ENCODE peak calls at places on chromosomes 6 and 20, in seven cellular contexts. K is sigmoid colon; S is heart left ventricle; O is naive thymus-derived CD8-positive, alpha-beta T cell; I is H9; R is activated T-cell treated with anti-CD3 and anti-CD28 coated beads, Interleukin-2, amount 50 U/mL, for 72 hours; Z is COR-L47. A is an unnamed sample.

GRCh38 chr6:946546-946945 is 253.6 kb upstream of the EXOC2 start:
- DNase-seq in K (no peak), S (no peak), O (no peak), I (no peak), R (no peak), Z (no peak), A (no peak)

GRCh38 chr6:3631862-3632261 is 119.7 kb downstream of the PXDC1 start:
- DNase-seq in K (no peak), S (no peak), O (no peak), I (no peak), R (no peak), Z (no peak), A (no peak)

GRCh38 chr20:11173936-11174335 is 500.1 kb upstream of the JAG1 start:
- DNase-seq in K (no peak), S (no peak), O (no peak), I (no peak), R (no peak), Z (no peak), A (no peak)

GRCh38 chr6:105015482-105015881 is 58.6 kb downstream of the LIN28B start:
- DNase-seq in K (no peak), S (no peak), O (no peak), I (no peak), R (no peak), Z (no peak), A (no peak)

GRCh38 chr6:127484207-127484858 is 25.1 kb upstream of the KIAA0408 start:
- DNase-seq in K (no peak), S (no peak), O (no peak), I (no peak), R (no peak), Z (no peak), A (no peak)

GRCh38 chr6:119313937-119314893 is 35.3 kb downstream of the MAN1A1 start:
- DNase-seq in K (no peak), S (no peak), O (no peak), I (no peak), R (peak; percentile 70), Z (no peak), A (no peak)

GRCh38 chr6:53347250-53347920 is 1.4 kb downstream of the ELOVL5 start:
- DNase-seq in K (no peak), S (no peak), O (no peak), I (no peak), R (no peak), Z (no peak), A (no peak)

GRCh38 chr6:126513198-126513597 is 173.3 kb downstream of the CENPW start:
- DNase-seq in K (no peak), S (no peak), O (no peak), I (no peak), R (no peak), Z (no peak), A (no peak)

GRCh38 chr6:44052419-44053011 is 74.7 kb downstream of the MRPL14 start:
- DNase-seq in K (peak; percentile 78), S (no peak), O (peak; percentile 36), I (peak; percentile 57), R (no peak), Z (no peak), A (no peak)

GRCh38 chr6:129719692-129720091 is 9.7 kb upstream of the ARHGAP18 start:
- DNase-seq in K (no peak), S (no peak), O (no peak), I (no peak), R (no peak), Z (no peak), A (no peak)

GRCh38 chr6:83199865-83200230 is 6.7 kb downstream of the RWDD2A start:
- DNase-seq in K (no peak), S (no peak), O (no peak), I (no peak), R (no peak), Z (no peak), A (no peak)

GRCh38 chr20:18019068-18019467 is 38.6 kb downstream of the OVOL2 start:
- DNase-seq in K (no peak), S (no peak), O (no peak), I (peak; percentile 67), R (no peak), Z (no peak), A (peak; percentile 52)

GRCh38 chr6:96184798-96185197 is 169.0 kb downstream of the FUT9 start:
- DNase-seq in K (no peak), S (no peak), O (no peak), I (no peak), R (no peak), Z (no peak), A (no peak)

A was measured in iPS DF 19.7.